ENCODE peak calls at places on chromosomes 4 and X, in five cellular contexts. One of them, this sample, is unnamed.

GRCh38 chr4:65791807-65792308 is 121.6 kb upstream of the EPHA5 start:
- DNase-seq in Peyer's patch: no peak
- DNase-seq in H1: no peak
- DNase-seq in nephron progenitor cell: no peak
- DNase-seq in psoas muscle: no peak
- DNase-seq in this sample: peak; percentile 11

GRCh38 chrX:153560000-153560399 is 38.9 kb downstream of the CCNQ start:
- DNase-seq in Peyer's patch: no peak
- DNase-seq in H1: no peak
- DNase-seq in nephron progenitor cell: no peak
- DNase-seq in psoas muscle: no peak
- DNase-seq in this sample: no peak

GRCh38 chr4:69689530-69690111 is 36.6 kb upstream of the UGT2A1 start:
- DNase-seq in Peyer's patch: no peak
- DNase-seq in H1: no peak
- DNase-seq in nephron progenitor cell: no peak
- DNase-seq in psoas muscle: no peak
- DNase-seq in this sample: peak; percentile 36

GRCh38 chrX:22063284-22063683 is 31.2 kb downstream of the PHEX start:
- DNase-seq in Peyer's patch: no peak
- DNase-seq in H1: no peak
- DNase-seq in nephron progenitor cell: peak; percentile 16
- DNase-seq in psoas muscle: no peak
- DNase-seq in this sample: peak; percentile 5

GRCh38 chr4:14345356-14345775 is 656.9 kb upstream of the CPEB2 start:
- DNase-seq in Peyer's patch: no peak
- DNase-seq in H1: no peak
- DNase-seq in nephron progenitor cell: no peak
- DNase-seq in psoas muscle: no peak
- DNase-seq in this sample: no peak

GRCh38 chr4:86918539-86919072 is 16.2 kb upstream of the AFF1 start:
- DNase-seq in Peyer's patch: no peak
- DNase-seq in H1: no peak
- DNase-seq in nephron progenitor cell: no peak
- DNase-seq in psoas muscle: no peak
- DNase-seq in this sample: no peak

GRCh38 chrX:124736553-124737240 is 390.3 kb downstream of the SH2D1A start:
- DNase-seq in Peyer's patch: no peak
- DNase-seq in H1: peak; percentile 44
- DNase-seq in nephron progenitor cell: peak; percentile 19
- DNase-seq in psoas muscle: no peak
- DNase-seq in this sample: peak; percentile 60

GRCh38 chrX:9612146-9612505 is 147.3 kb downstream of the TBL1X start:
- DNase-seq in Peyer's patch: no peak
- DNase-seq in H1: no peak
- DNase-seq in nephron progenitor cell: no peak
- DNase-seq in psoas muscle: no peak
- DNase-seq in this sample: no peak